ENCODE peak calls at places on chromosomes 3 and 15, in four cellular contexts. One of them, this sample, is unnamed.

GRCh38 chr3:16265455-16265786 is 409 bp downstream of the OXNAD1 start:
- DNase-seq in chondrocyte: no peak
- DNase-seq in uterus: no peak
- DNase-seq in cardiac muscle cell: no peak
- DNase-seq in this sample: no peak

GRCh38 chr3:151460240-151460639 is 621 bp downstream of the IGSF10 start:
- DNase-seq in chondrocyte: no peak
- DNase-seq in uterus: no peak
- DNase-seq in cardiac muscle cell: no peak
- DNase-seq in this sample: no peak

GRCh38 chr3:124986153-124987143 is 51.9 kb upstream of the MUC13 start:
- DNase-seq in chondrocyte: no peak
- DNase-seq in uterus: no peak
- DNase-seq in cardiac muscle cell: no peak
- DNase-seq in this sample: no peak

GRCh38 chr15:84784262-84784661 is 32.9 kb upstream of the ALPK3 start:
- DNase-seq in chondrocyte: no peak
- DNase-seq in uterus: no peak
- DNase-seq in cardiac muscle cell: no peak
- DNase-seq in this sample: no peak

GRCh38 chr3:136114421-136114820 is 81.7 kb downstream of the MSL2 start:
- DNase-seq in chondrocyte: no peak
- DNase-seq in uterus: no peak
- DNase-seq in cardiac muscle cell: no peak
- DNase-seq in this sample: no peak

GRCh38 chr3:61771976-61772375 is 210.6 kb downstream of the PTPRG start:
- DNase-seq in chondrocyte: no peak
- DNase-seq in uterus: no peak
- DNase-seq in cardiac muscle cell: no peak
- DNase-seq in this sample: no peak

GRCh38 chr3:183148056-183148455 is 14.5 kb downstream of the LAMP3 start:
- DNase-seq in chondrocyte: no peak
- DNase-seq in uterus: no peak
- DNase-seq in cardiac muscle cell: no peak
- DNase-seq in this sample: no peak

GRCh38 chr3:14428087-14429067 is 26.0 kb downstream of the SLC6A6 start:
- DNase-seq in chondrocyte: no peak
- DNase-seq in uterus: no peak
- DNase-seq in cardiac muscle cell: no peak
- DNase-seq in this sample: no peak

GRCh38 chr3:44993471-44994205 is 17.6 kb downstream of the EXOSC7 start:
- DNase-seq in chondrocyte: no peak
- DNase-seq in uterus: no peak
- DNase-seq in cardiac muscle cell: no peak
- DNase-seq in this sample: no peak

GRCh38 chr3:55180936-55181535 is 253.2 kb upstream of the LRTM1 start:
- DNase-seq in chondrocyte: no peak
- DNase-seq in uterus: no peak
- DNase-seq in cardiac muscle cell: peak
- DNase-seq in this sample: peak

GRCh38 chr15:34841220-34841841 is 46.0 kb upstream of the ACTC1 start:
- DNase-seq in chondrocyte: no peak
- DNase-seq in uterus: no peak
- DNase-seq in cardiac muscle cell: no peak
- DNase-seq in this sample: no peak

GRCh38 chr3:156811092-156811862 is 14.9 kb upstream of the LEKR1 start:
- DNase-seq in chondrocyte: no peak
- DNase-seq in uterus: no peak
- DNase-seq in cardiac muscle cell: peak
- DNase-seq in this sample: no peak

GRCh38 chr3:124919756-124920155 is 14.8 kb downstream of the MUC13 start:
- DNase-seq in chondrocyte: no peak
- DNase-seq in uterus: no peak
- DNase-seq in cardiac muscle cell: no peak
- DNase-seq in this sample: no peak

GRCh38 chr3:170171563-170171962 is 10.0 kb downstream of the PHC3 start:
- DNase-seq in chondrocyte: no peak
- DNase-seq in uterus: no peak
- DNase-seq in cardiac muscle cell: no peak
- DNase-seq in this sample: no peak

GRCh38 chr3:159796226-159796625 is 192.4 kb upstream of the IL12A start:
- DNase-seq in chondrocyte: no peak
- DNase-seq in uterus: peak
- DNase-seq in cardiac muscle cell: no peak
- DNase-seq in this sample: no peak

GRCh38 chr3:64151335-64151871 is 73.9 kb downstream of the PRICKLE2 start:
- DNase-seq in chondrocyte: no peak
- DNase-seq in uterus: no peak
- DNase-seq in cardiac muscle cell: no peak
- DNase-seq in this sample: no peak

GRCh38 chr3:189419683-189420082 is 211.5 kb upstream of the TP63 start:
- DNase-seq in chondrocyte: no peak
- DNase-seq in uterus: no peak
- DNase-seq in cardiac muscle cell: no peak
- DNase-seq in this sample: no peak

GRCh38 chr3:4809970-4810369 is 169.3 kb upstream of the BHLHE40 start:
- DNase-seq in chondrocyte: no peak
- DNase-seq in uterus: no peak
- DNase-seq in cardiac muscle cell: no peak
- DNase-seq in this sample: no peak

GRCh38 chr3:135023985-135024658 is 229.1 kb downstream of the EPHB1 start:
- DNase-seq in chondrocyte: no peak
- DNase-seq in uterus: no peak
- DNase-seq in cardiac muscle cell: peak
- DNase-seq in this sample: no peak

GRCh38 chr3:149120051-149120972 is 9.1 kb upstream of the HPS3 start:
- DNase-seq in chondrocyte: no peak
- DNase-seq in uterus: no peak
- DNase-seq in cardiac muscle cell: peak
- DNase-seq in this sample: peak

GRCh38 chr3:98855811-98856400 is 45.6 kb downstream of the DCBLD2 start:
- DNase-seq in chondrocyte: no peak
- DNase-seq in uterus: no peak
- DNase-seq in cardiac muscle cell: no peak
- DNase-seq in this sample: no peak

GRCh38 chr3:100454684-100455083 is 37.7 kb upstream of the TMEM45A start:
- DNase-seq in chondrocyte: no peak
- DNase-seq in uterus: no peak
- DNase-seq in cardiac muscle cell: peak
- DNase-seq in this sample: no peak

GRCh38 chr3:120928991-120929390 is 21.0 kb downstream of the STXBP5L start:
- DNase-seq in chondrocyte: no peak
- DNase-seq in uterus: no peak
- DNase-seq in cardiac muscle cell: no peak
- DNase-seq in this sample: no peak

GRCh38 chr3:138974467-138974866 is 27.4 kb downstream of the FOXL2NB start:
- DNase-seq in chondrocyte: no peak
- DNase-seq in uterus: no peak
- DNase-seq in cardiac muscle cell: no peak
- DNase-seq in this sample: no peak

GRCh38 chr3:184459355-184459754 is 79.5 kb downstream of the CHRD start:
- DNase-seq in chondrocyte: no peak
- DNase-seq in uterus: no peak
- DNase-seq in cardiac muscle cell: no peak
- DNase-seq in this sample: no peak

GRCh38 chr15:92949604-92950249 is 49.6 kb downstream of the CHD2 start:
- DNase-seq in chondrocyte: no peak
- DNase-seq in uterus: no peak
- DNase-seq in cardiac muscle cell: no peak
- DNase-seq in this sample: no peak

GRCh38 chr3:132659370-132660055 is at the start of gene ACAD11:
- DNase-seq in chondrocyte: no peak
- DNase-seq in uterus: peak
- DNase-seq in cardiac muscle cell: peak
- DNase-seq in this sample: peak

GRCh38 chr3:64094713-64095079 is 71.4 kb upstream of the PSMD6 start:
- DNase-seq in chondrocyte: no peak
- DNase-seq in uterus: no peak
- DNase-seq in cardiac muscle cell: no peak
- DNase-seq in this sample: no peak

GRCh38 chr3:185930393-185931107 is 7.3 kb downstream of the TRA2B start:
- DNase-seq in chondrocyte: no peak
- DNase-seq in uterus: no peak
- DNase-seq in cardiac muscle cell: no peak
- DNase-seq in this sample: no peak

GRCh38 chr3:170622369-170623159 is 36.7 kb upstream of the SLC7A14 start:
- DNase-seq in chondrocyte: no peak
- DNase-seq in uterus: peak
- DNase-seq in cardiac muscle cell: peak
- DNase-seq in this sample: peak

GRCh38 chr3:141280690-141281089 is 49.1 kb downstream of the PXYLP1 start:
- DNase-seq in chondrocyte: no peak
- DNase-seq in uterus: no peak
- DNase-seq in cardiac muscle cell: no peak
- DNase-seq in this sample: no peak
- TF ChIP-seq CTCF in chondrocyte: peak
- TF ChIP-seq CTCF in uterus: no peak
- TF ChIP-seq CTCF in cardiac muscle cell: no peak
- TF ChIP-seq CTCF in this sample: no peak

GRCh38 chr15:76057332-76058000 is 2.3 kb upstream of the TMEM266 start:
- DNase-seq in chondrocyte: no peak
- DNase-seq in uterus: no peak
- DNase-seq in cardiac muscle cell: peak
- DNase-seq in this sample: no peak

GRCh38 chr15:76056931-76057330 is 2.9 kb upstream of the TMEM266 start:
- DNase-seq in chondrocyte: no peak
- DNase-seq in uterus: no peak
- DNase-seq in cardiac muscle cell: no peak
- DNase-seq in this sample: no peak

GRCh38 chr15:76060098-76060989 is 559 bp downstream of the TMEM266 start:
- DNase-seq in chondrocyte: no peak
- DNase-seq in uterus: no peak
- DNase-seq in cardiac muscle cell: no peak
- DNase-seq in this sample: no peak

GRCh38 chr15:76059320-76060097 is at the start of gene TMEM266:
- DNase-seq in chondrocyte: no peak
- DNase-seq in uterus: peak
- DNase-seq in cardiac muscle cell: peak
- DNase-seq in this sample: peak

GRCh38 chr15:76058714-76059319 is 968 bp upstream of the TMEM266 start:
- DNase-seq in chondrocyte: no peak
- DNase-seq in uterus: no peak
- DNase-seq in cardiac muscle cell: peak
- DNase-seq in this sample: no peak
- TF ChIP-seq CTCF in chondrocyte: peak
- TF ChIP-seq CTCF in uterus: no peak
- TF ChIP-seq CTCF in cardiac muscle cell: peak
- TF ChIP-seq CTCF in this sample: peak

GRCh38 chr3:113626513-113627371 is 69.7 kb downstream of the USF3 start:
- DNase-seq in chondrocyte: no peak
- DNase-seq in uterus: peak
- DNase-seq in cardiac muscle cell: peak
- DNase-seq in this sample: no peak
- TF ChIP-seq CTCF in chondrocyte: peak
- TF ChIP-seq CTCF in uterus: peak
- TF ChIP-seq CTCF in cardiac muscle cell: peak
- TF ChIP-seq CTCF in this sample: peak

GRCh38 chr3:106097817-106098410 is 229.1 kb upstream of the CBLB start:
- DNase-seq in chondrocyte: no peak
- DNase-seq in uterus: no peak
- DNase-seq in cardiac muscle cell: no peak
- DNase-seq in this sample: no peak

GRCh38 chr3:106108925-106109324 is 240.1 kb upstream of the CBLB start:
- DNase-seq in chondrocyte: no peak
- DNase-seq in uterus: no peak
- DNase-seq in cardiac muscle cell: no peak
- DNase-seq in this sample: no peak

GRCh38 chr3:106104078-106104477 is 235.3 kb upstream of the CBLB start:
- DNase-seq in chondrocyte: no peak
- DNase-seq in uterus: no peak
- DNase-seq in cardiac muscle cell: no peak
- DNase-seq in this sample: no peak

GRCh38 chr3:106103383-106103782 is 234.6 kb upstream of the CBLB start:
- DNase-seq in chondrocyte: no peak
- DNase-seq in uterus: no peak
- DNase-seq in cardiac muscle cell: no peak
- DNase-seq in this sample: no peak
- TF ChIP-seq CTCF in chondrocyte: no peak
- TF ChIP-seq CTCF in uterus: no peak
- TF ChIP-seq CTCF in cardiac muscle cell: no peak
- TF ChIP-seq CTCF in this sample: no peak

GRCh38 chr3:126113733-126114132 is 29.8 kb upstream of the SLC41A3 start:
- DNase-seq in chondrocyte: no peak
- DNase-seq in uterus: peak
- DNase-seq in cardiac muscle cell: peak
- DNase-seq in this sample: no peak
- TF ChIP-seq CTCF in chondrocyte: peak
- TF ChIP-seq CTCF in uterus: no peak
- TF ChIP-seq CTCF in cardiac muscle cell: peak
- TF ChIP-seq CTCF in this sample: no peak